ENCODE peak calls at places on chromosomes 11 and 22, in ten cellular contexts. C is upper lobe of right lung; M is fibroblast of lung; Z is CD8-positive, alpha-beta memory T cell; K is CD4-positive, CD25-positive, alpha-beta regulatory T cell; T is heart right ventricle; W is heart left ventricle; X is body of pancreas; B is brain microvascular endothelial cell; U is stomach. S is an unnamed sample.
A peak's percentile ranks its signal among the peaks of the same experiment; 100 is the strongest.

GRCh38 chr11:69949327-69949726 is 128.8 kb upstream of the ANO1 start:
- DNase-seq in X (peak; percentile 70), T (no peak), M (peak; percentile 95), B (peak; percentile 89), W (peak; percentile 48), Z (no peak), K (no peak), C (peak; percentile 38), U (peak; percentile 37), S (no peak)

GRCh38 chr11:82718307-82718706 is 15.4 kb downstream of the FAM181B start:
- DNase-seq in W (peak; percentile 29), B (peak; percentile 40), U (no peak), C (no peak), Z (no peak), K (no peak), T (no peak), M (peak; percentile 39), X (peak; percentile 42), S (peak; percentile 69)

GRCh38 chr11:74004046-74004693 is 4.7 kb downstream of the UCP3 start:
- DNase-seq in Z (no peak), X (no peak), W (no peak), B (no peak), K (no peak), U (no peak), M (no peak), C (no peak), T (no peak), S (no peak)

GRCh38 chr11:71322192-71322735 is 69.9 kb upstream of the SHANK2 start:
- DNase-seq in U (no peak), Z (no peak), M (no peak), C (peak; percentile 33), K (no peak), T (no peak), W (no peak), X (peak; percentile 29), B (no peak), S (no peak)

GRCh38 chr11:70397336-70397982 is 870 bp upstream of the CTTN start:
- DNase-seq in W (no peak), T (no peak), C (no peak), B (peak; percentile 14), Z (peak; percentile 47), M (peak; percentile 20), X (peak; percentile 31), K (no peak), U (no peak), S (peak; percentile 42)

GRCh38 chr11:117874253-117874909 is 2.1 kb downstream of the FXYD6 start:
- DNase-seq in T (no peak), U (no peak), K (no peak), C (no peak), M (no peak), W (no peak), Z (no peak), X (no peak), B (no peak), S (no peak)

GRCh38 chr11:76041208-76041607 is 165.1 kb downstream of the WNT11 start:
- DNase-seq in U (no peak), T (no peak), M (no peak), W (no peak), B (no peak), K (no peak), X (no peak), Z (no peak), C (no peak), S (no peak)

GRCh38 chr22:38028344-38029130 is 28.7 kb upstream of the PICK1 start:
- DNase-seq in M (no peak), B (no peak), Z (no peak), X (no peak), K (no peak), C (no peak), U (no peak), W (no peak), T (no peak), S (no peak)

GRCh38 chr11:14974021-14974698 is 2.0 kb upstream of the CALCA start:
- DNase-seq in B (no peak), K (peak; percentile 1), T (no peak), Z (no peak), U (no peak), C (no peak), X (no peak), W (no peak), M (peak; percentile 4), S (no peak)

GRCh38 chr11:38824573-38824972 is 2226.5 kb upstream of the RAG2 start:
- DNase-seq in X (no peak), C (no peak), T (no peak), B (no peak), U (no peak), W (no peak), K (no peak), Z (no peak), M (peak; percentile 14), S (peak; percentile 74)

GRCh38 chr11:32388871-32389770 is 46.2 kb downstream of the WT1 start:
- DNase-seq in Z (no peak), M (no peak), T (no peak), K (no peak), X (no peak), W (no peak), B (no peak), C (no peak), U (no peak), S (no peak)

GRCh38 chr11:44713022-44713421 is 13.7 kb upstream of the TSPAN18 start:
- DNase-seq in Z (no peak), X (no peak), K (no peak), B (no peak), W (no peak), U (no peak), C (no peak), M (no peak), T (no peak), S (no peak)

GRCh38 chr11:96391698-96392307 is 2.0 kb downstream of the JRKL start:
- DNase-seq in U (no peak), C (no peak), B (peak; percentile 7), W (no peak), K (no peak), M (no peak), Z (no peak), T (no peak), X (no peak), S (no peak)

GRCh38 chr22:49833340-49834007 is 5.8 kb upstream of the BRD1 start:
- DNase-seq in X (peak; percentile 94), M (no peak), C (no peak), W (no peak), K (no peak), B (no peak), Z (no peak), U (no peak), T (no peak), S (no peak)

GRCh38 chr11:135023499-135023898 is 611.5 kb upstream of the B3GAT1 start:
- DNase-seq in K (no peak), W (no peak), X (no peak), Z (no peak), B (no peak), M (no peak), T (no peak), C (no peak), U (no peak), S (no peak)

DNA sequence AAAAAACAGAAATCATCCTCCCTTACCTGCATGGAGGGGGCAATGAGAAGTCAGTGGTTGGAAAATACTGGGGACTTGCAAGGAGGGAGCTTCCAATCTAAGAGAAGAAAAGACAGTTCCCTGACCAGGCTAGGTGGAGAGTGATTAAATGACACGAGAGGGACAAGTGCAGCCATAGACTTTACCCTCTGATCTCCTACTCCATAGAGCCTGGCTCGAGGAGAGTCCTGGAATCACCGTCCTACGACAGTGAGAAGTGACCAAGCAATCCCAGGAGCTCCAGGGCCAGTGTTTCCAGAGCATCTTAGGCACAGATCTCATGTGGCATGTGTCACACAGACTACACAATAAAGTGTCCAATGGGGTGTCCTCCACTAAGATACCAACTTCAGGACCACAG is 25.7 kb downstream of the MYH9 start:
- DNase-seq in X (no peak), Z (no peak), T (no peak), K (no peak), W (no peak), M (no peak), C (no peak), B (no peak), U (no peak), S (no peak)
- H3K4me3 ChIP-seq in X (no peak overlapping the region), Z (no peak overlapping the region), T (no peak overlapping the region), K (peak overlapping the region; percentile 62), W (no peak overlapping the region), M (no peak overlapping the region), C (no peak overlapping the region), B (no peak overlapping the region), U (no peak overlapping the region), S (no peak overlapping the region)

GRCh38 chr11:1389103-1389931 is 417 bp upstream of the BRSK2 start:
- DNase-seq in K (peak; percentile 96), U (peak; percentile 97), B (peak; percentile 94), X (peak; percentile 99), C (peak; percentile 98), W (peak; percentile 98), T (peak; percentile 97), M (peak; percentile 90), Z (peak; percentile 98), S (peak; percentile 96)
- H3K27me3 ChIP-seq in K (no peaks in the 10 kb centered on the region), U (peaks cover 38% of the 10 kb centered on the region), B (peaks cover 18% of the 10 kb centered on the region), X (no peaks in the 10 kb centered on the region), C (peaks cover 32% of the 10 kb centered on the region), W (peaks cover 12% of the 10 kb centered on the region), T (peaks cover 25% of the 10 kb centered on the region), M (peaks cover 11% of the 10 kb centered on the region), Z (peaks cover 5% of the 10 kb centered on the region), S (peaks cover 17% of the 10 kb centered on the region)

DNA sequence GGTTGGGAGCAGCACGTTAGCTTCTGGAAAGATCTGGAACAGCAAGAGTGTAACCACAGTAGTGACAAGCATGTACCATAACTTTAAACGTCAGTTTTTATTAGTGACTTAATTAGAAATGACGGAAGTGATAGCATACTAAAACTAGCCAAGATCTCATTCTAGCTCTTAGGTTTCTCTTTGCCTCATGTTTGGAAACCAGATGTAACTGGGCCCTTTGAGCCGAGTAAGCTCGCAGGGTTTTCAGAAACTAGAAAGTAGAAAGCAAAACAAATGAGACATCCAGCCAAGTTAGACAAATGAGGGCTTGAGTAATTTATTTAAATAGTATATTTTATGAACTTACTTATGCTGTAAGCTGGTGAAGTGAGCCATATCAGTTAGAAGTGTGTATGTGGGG is 40.2 kb upstream of the SLC5A12 start:
- DNase-seq in C (no peak), K (no peak), M (no peak), B (no peak), X (no peak), W (no peak), T (no peak), Z (no peak), U (no peak), S (no peak)
- H3K36me3 ChIP-seq in C (no peaks in the 10 kb centered on the region), K (no peaks in the 10 kb centered on the region), M (no peaks in the 10 kb centered on the region), B (no peaks in the 10 kb centered on the region), X (no peaks in the 10 kb centered on the region), W (no peaks in the 10 kb centered on the region), T (no peaks in the 10 kb centered on the region), Z (no peaks in the 10 kb centered on the region), U (no peaks in the 10 kb centered on the region), S (no peaks in the 10 kb centered on the region)

GRCh38 chr11:60455531-60456042 is at the start of gene MS4A1:
- DNase-seq in T (no peak), M (no peak), C (no peak), X (no peak), K (no peak), Z (peak; percentile 48), U (no peak), B (no peak), W (no peak), S (no peak)

GRCh38 chr11:60457576-60457975 is 1.9 kb downstream of the MS4A1 start:
- DNase-seq in Z (no peak), T (no peak), X (no peak), C (no peak), U (no peak), B (no peak), K (no peak), M (no peak), W (no peak), S (no peak)

GRCh38 chr11:60454212-60454611 is 1.4 kb upstream of the MS4A1 start:
- DNase-seq in Z (no peak), X (no peak), T (no peak), U (no peak), W (no peak), C (no peak), B (no peak), K (no peak), M (no peak), S (no peak)

GRCh38 chr11:60459345-60459744 is 3.7 kb downstream of the MS4A1 start:
- DNase-seq in C (no peak), X (no peak), T (no peak), Z (no peak), K (no peak), M (no peak), B (no peak), W (no peak), U (no peak), S (no peak)
- H3K4me3 ChIP-seq in C (no peak overlapping the region), X (no peak overlapping the region), T (no peak overlapping the region), Z (no peak overlapping the region), K (no peak overlapping the region), M (no peak overlapping the region), B (no peak overlapping the region), W (no peak overlapping the region), U (no peak overlapping the region), S (no peak overlapping the region)

S was measured in A673.